ENCODE peak calls at places on chromosomes 11 and 22, in five cellular contexts. One of them, this sample, is unnamed.

GRCh38 chr11:119108151-119108856 is 1.2 kb downstream of the C2CD2L start:
- DNase-seq in astrocyte: no peak
- DNase-seq in AG08395: no peak
- DNase-seq in activated T-cell treated with anti-CD3 and anti-CD28 coated beads, Interleukin-2, amount 50 U/mL, for 72 hours: no peak
- DNase-seq in HTR-8/SVneo: peak; percentile 45
- DNase-seq in this sample: peak; percentile 63

GRCh38 chr11:104339383-104339831 is 175.5 kb upstream of the PDGFD start:
- DNase-seq in activated T-cell treated with anti-CD3 and anti-CD28 coated beads, Interleukin-2, amount 50 U/mL, for 72 hours: no peak
- DNase-seq in HTR-8/SVneo: no peak
- DNase-seq in AG08395: no peak
- DNase-seq in astrocyte: no peak
- DNase-seq in this sample: no peak

GRCh38 chr11:44989831-44990566 is 39.3 kb upstream of the TP53I11 start:
- DNase-seq in AG08395: peak; percentile 53
- DNase-seq in astrocyte: no peak
- DNase-seq in HTR-8/SVneo: no peak
- DNase-seq in activated T-cell treated with anti-CD3 and anti-CD28 coated beads, Interleukin-2, amount 50 U/mL, for 72 hours: no peak
- DNase-seq in this sample: no peak

GRCh38 chr11:9060700-9061111 is 30.7 kb downstream of the SCUBE2 start:
- DNase-seq in activated T-cell treated with anti-CD3 and anti-CD28 coated beads, Interleukin-2, amount 50 U/mL, for 72 hours: peak; percentile 86
- DNase-seq in HTR-8/SVneo: no peak
- DNase-seq in AG08395: no peak
- DNase-seq in astrocyte: no peak
- DNase-seq in this sample: peak; percentile 60

GRCh38 chr11:328012-328411 is 7.4 kb upstream of the IFITM3 start:
- DNase-seq in activated T-cell treated with anti-CD3 and anti-CD28 coated beads, Interleukin-2, amount 50 U/mL, for 72 hours: no peak
- DNase-seq in astrocyte: no peak
- DNase-seq in AG08395: no peak
- DNase-seq in HTR-8/SVneo: no peak
- DNase-seq in this sample: peak; percentile 20

GRCh38 chr11:8601376-8602133 is 7.5 kb upstream of the STK33 start:
- DNase-seq in AG08395: no peak
- DNase-seq in activated T-cell treated with anti-CD3 and anti-CD28 coated beads, Interleukin-2, amount 50 U/mL, for 72 hours: no peak
- DNase-seq in astrocyte: no peak
- DNase-seq in HTR-8/SVneo: no peak
- DNase-seq in this sample: no peak

GRCh38 chr11:64268687-64269379 is 15.6 kb downstream of the BAD start:
- DNase-seq in activated T-cell treated with anti-CD3 and anti-CD28 coated beads, Interleukin-2, amount 50 U/mL, for 72 hours: peak; percentile 62
- DNase-seq in AG08395: no peak
- DNase-seq in HTR-8/SVneo: peak; percentile 18
- DNase-seq in astrocyte: peak; percentile 46
- DNase-seq in this sample: peak; percentile 71

GRCh38 chr11:19429108-19429760 is 188.5 kb upstream of the E2F8 start:
- DNase-seq in HTR-8/SVneo: no peak
- DNase-seq in AG08395: no peak
- DNase-seq in activated T-cell treated with anti-CD3 and anti-CD28 coated beads, Interleukin-2, amount 50 U/mL, for 72 hours: no peak
- DNase-seq in astrocyte: no peak
- DNase-seq in this sample: no peak

GRCh38 chr22:20464096-20464614 is 26.5 kb upstream of the SCARF2 start:
- DNase-seq in activated T-cell treated with anti-CD3 and anti-CD28 coated beads, Interleukin-2, amount 50 U/mL, for 72 hours: peak; percentile 67
- DNase-seq in HTR-8/SVneo: no peak
- DNase-seq in AG08395: no peak
- DNase-seq in astrocyte: no peak
- DNase-seq in this sample: peak; percentile 86

GRCh38 chr11:67179892-67180490 is 60.9 kb downstream of the KDM2A start:
- DNase-seq in astrocyte: peak; percentile 53
- DNase-seq in activated T-cell treated with anti-CD3 and anti-CD28 coated beads, Interleukin-2, amount 50 U/mL, for 72 hours: no peak
- DNase-seq in HTR-8/SVneo: no peak
- DNase-seq in AG08395: no peak
- DNase-seq in this sample: no peak

GRCh38 chr11:65316311-65316978 is 1.8 kb downstream of the CDC42EP2 start:
- DNase-seq in activated T-cell treated with anti-CD3 and anti-CD28 coated beads, Interleukin-2, amount 50 U/mL, for 72 hours: no peak
- DNase-seq in astrocyte: peak; percentile 83
- DNase-seq in HTR-8/SVneo: no peak
- DNase-seq in AG08395: peak; percentile 87
- DNase-seq in this sample: no peak

GRCh38 chr11:4041731-4042391 is 52.7 kb upstream of the RRM1 start:
- DNase-seq in HTR-8/SVneo: no peak
- DNase-seq in AG08395: no peak
- DNase-seq in activated T-cell treated with anti-CD3 and anti-CD28 coated beads, Interleukin-2, amount 50 U/mL, for 72 hours: no peak
- DNase-seq in astrocyte: peak; percentile 68
- DNase-seq in this sample: no peak

GRCh38 chr22:41596776-41597634 is 7.4 kb upstream of the PMM1 start:
- DNase-seq in HTR-8/SVneo: peak; percentile 66
- DNase-seq in activated T-cell treated with anti-CD3 and anti-CD28 coated beads, Interleukin-2, amount 50 U/mL, for 72 hours: peak; percentile 45
- DNase-seq in astrocyte: no peak
- DNase-seq in AG08395: peak; percentile 72
- DNase-seq in this sample: peak; percentile 55

GRCh38 chr11:44615913-44616806 is 50.7 kb downstream of the CD82 start:
- DNase-seq in AG08395: no peak
- DNase-seq in astrocyte: no peak
- DNase-seq in HTR-8/SVneo: no peak
- DNase-seq in activated T-cell treated with anti-CD3 and anti-CD28 coated beads, Interleukin-2, amount 50 U/mL, for 72 hours: no peak
- DNase-seq in this sample: no peak

GRCh38 chr22:22422629-22423112 is 85.9 kb downstream of the ZNF280B start:
- DNase-seq in activated T-cell treated with anti-CD3 and anti-CD28 coated beads, Interleukin-2, amount 50 U/mL, for 72 hours: peak; percentile 72
- DNase-seq in astrocyte: peak; percentile 22
- DNase-seq in HTR-8/SVneo: peak; percentile 20
- DNase-seq in AG08395: peak; percentile 56
- DNase-seq in this sample: peak; percentile 83

GRCh38 chr22:24153959-24154358 is 27.3 kb upstream of the SUSD2 start:
- DNase-seq in activated T-cell treated with anti-CD3 and anti-CD28 coated beads, Interleukin-2, amount 50 U/mL, for 72 hours: no peak
- DNase-seq in AG08395: no peak
- DNase-seq in HTR-8/SVneo: no peak
- DNase-seq in astrocyte: no peak
- DNase-seq in this sample: peak; percentile 46

GRCh38 chr11:19935507-19935906 is 222.9 kb downstream of the NAV2 start:
- DNase-seq in activated T-cell treated with anti-CD3 and anti-CD28 coated beads, Interleukin-2, amount 50 U/mL, for 72 hours: no peak
- DNase-seq in HTR-8/SVneo: peak; percentile 39
- DNase-seq in AG08395: peak; percentile 86
- DNase-seq in astrocyte: peak; percentile 96
- DNase-seq in this sample: no peak

GRCh38 chr11:107562647-107563208 is 2.8 kb downstream of the ALKBH8 start:
- DNase-seq in activated T-cell treated with anti-CD3 and anti-CD28 coated beads, Interleukin-2, amount 50 U/mL, for 72 hours: no peak
- DNase-seq in astrocyte: peak; percentile 91
- DNase-seq in AG08395: peak; percentile 41
- DNase-seq in HTR-8/SVneo: peak; percentile 56
- DNase-seq in this sample: no peak

GRCh38 chr11:119222308-119222707 is 16.2 kb downstream of the CBL start:
- DNase-seq in AG08395: peak; percentile 62
- DNase-seq in astrocyte: peak; percentile 44
- DNase-seq in activated T-cell treated with anti-CD3 and anti-CD28 coated beads, Interleukin-2, amount 50 U/mL, for 72 hours: no peak
- DNase-seq in HTR-8/SVneo: no peak
- DNase-seq in this sample: no peak